ENCODE peak calls at places on chromosomes 2 and 18, in five cellular contexts. W is WERI-Rb-1, C is neuronal stem cell, U is heart left ventricle, Q is mammary epithelial cell. E is an unnamed sample.

GRCh38 chr2:43426305-43427031 is 169.4 kb downstream of the THADA start:
- DNase-seq in W (no peak), C (no peak), U (peak; percentile 53), Q (peak; percentile 95), E (no peak)

GRCh38 chr2:159179696-159180095 is 106.8 kb downstream of the WDSUB1 start:
- DNase-seq in W (no peak), C (no peak), U (no peak), Q (no peak), E (no peak)

GRCh38 chr18:9096013-9096383 is 6.5 kb upstream of the NDUFV2 start:
- DNase-seq in W (no peak), C (no peak), U (no peak), Q (no peak), E (no peak)

GRCh38 chr2:192025607-192026006 is 169.1 kb downstream of the TMEFF2 start:
- DNase-seq in W (peak; percentile 28), C (no peak), U (no peak), Q (no peak), E (no peak)

GRCh38 chr18:36829362-36830140 is 624 bp downstream of the KIAA1328 start:
- DNase-seq in W (no peak), C (no peak), U (no peak), Q (no peak), E (no peak)

GRCh38 chr2:46651363-46652099 is 172.2 kb downstream of the TMEM247 start:
- DNase-seq in W (no peak), C (no peak), U (no peak), Q (no peak), E (no peak)

GRCh38 chr2:31893093-31893492 is 117.7 kb downstream of the MEMO1 start:
- DNase-seq in W (no peak), C (no peak), U (no peak), Q (no peak), E (no peak)

GRCh38 chr2:9811679-9812511 is 31.4 kb upstream of the TAF1B start:
- DNase-seq in W (peak; percentile 81), C (no peak), U (no peak), Q (no peak), E (no peak)

GRCh38 chr18:80175451-80176235 is 66.6 kb downstream of the ADNP2 start:
- DNase-seq in W (no peak), C (no peak), U (peak; percentile 6), Q (no peak), E (no peak)

GRCh38 chr18:7577706-7578105 is 10.6 kb downstream of the PTPRM start:
- DNase-seq in W (no peak), C (peak; percentile 65), U (no peak), Q (no peak), E (no peak)

GRCh38 chr18:35616664-35617423 is 35.3 kb downstream of the GALNT1 start:
- DNase-seq in W (no peak), C (no peak), U (peak; percentile 39), Q (peak; percentile 89), E (no peak)

GRCh38 chr18:9120796-9121195 is 15.8 kb upstream of the ANKRD12 start:
- DNase-seq in W (no peak), C (no peak), U (no peak), Q (no peak), E (no peak)

GRCh38 chr2:58336416-58336815 is 95.3 kb upstream of the FANCL start:
- DNase-seq in W (no peak), C (no peak), U (no peak), Q (no peak), E (no peak)

GRCh38 chr18:9403795-9404564 is 69.4 kb downstream of the TWSG1 start:
- DNase-seq in W (peak; percentile 21), C (no peak), U (no peak), Q (no peak), E (no peak)

GRCh38 chr2:134502090-134502487 is 216.7 kb downstream of the TMEM163 start:
- DNase-seq in W (no peak), C (no peak), U (no peak), Q (no peak), E (no peak)

GRCh38 chr2:134507697-134508096 is 211.1 kb downstream of the TMEM163 start:
- DNase-seq in W (no peak), C (no peak), U (no peak), Q (no peak), E (no peak)

GRCh38 chr2:134508396-134508795 is 210.4 kb downstream of the TMEM163 start:
- DNase-seq in W (no peak), C (no peak), U (no peak), Q (no peak), E (no peak)

GRCh38 chr2:134501476-134502089 is 217.2 kb downstream of the TMEM163 start:
- DNase-seq in W (no peak), C (no peak), U (no peak), Q (no peak), E (no peak)

DNA sequence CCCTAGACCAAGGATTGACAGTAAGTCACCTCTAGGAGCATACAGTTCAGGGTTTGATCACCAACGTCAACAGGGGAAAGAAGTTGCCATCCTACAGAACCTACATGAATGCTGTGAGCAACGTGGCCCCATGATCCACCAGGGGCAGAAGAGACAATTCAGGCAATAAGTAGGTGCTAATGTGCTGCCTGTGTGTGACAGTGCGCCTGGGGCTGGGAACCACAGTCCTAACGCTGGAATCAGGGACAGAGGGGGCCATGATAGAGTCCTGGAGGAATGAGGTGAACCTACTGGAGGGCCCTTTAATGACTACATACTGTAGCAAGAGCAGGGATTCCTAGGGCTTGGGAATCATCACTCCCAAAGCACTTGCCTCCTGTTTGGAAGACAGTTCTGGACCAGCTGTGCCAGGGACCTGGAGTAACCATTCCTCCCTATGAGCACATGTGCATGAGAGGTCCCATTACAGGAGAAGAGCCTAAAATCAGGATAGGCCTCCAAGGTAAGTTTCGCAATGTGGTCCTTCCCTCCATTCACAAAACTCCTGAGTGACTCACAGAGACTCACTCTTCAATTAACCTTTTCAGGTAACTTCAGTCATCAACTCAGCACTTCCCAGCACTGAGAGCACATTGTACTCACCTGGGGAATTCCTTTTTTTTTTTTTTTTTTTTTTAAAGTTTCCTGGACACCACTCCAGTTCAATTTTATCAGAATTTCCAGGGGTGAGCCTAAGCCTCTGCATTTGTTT is 214.0 kb downstream of the TMEM163 start:
- DNase-seq in W (no peak), C (no peak), U (no peak), Q (peak; percentile 94), E (no peak)
- H3K27ac ChIP-seq in W (no peak overlapping the region), C (no peak overlapping the region), U (no peak overlapping the region), Q (peak overlapping the region; percentile 16), E (no peak overlapping the region)

DNA sequence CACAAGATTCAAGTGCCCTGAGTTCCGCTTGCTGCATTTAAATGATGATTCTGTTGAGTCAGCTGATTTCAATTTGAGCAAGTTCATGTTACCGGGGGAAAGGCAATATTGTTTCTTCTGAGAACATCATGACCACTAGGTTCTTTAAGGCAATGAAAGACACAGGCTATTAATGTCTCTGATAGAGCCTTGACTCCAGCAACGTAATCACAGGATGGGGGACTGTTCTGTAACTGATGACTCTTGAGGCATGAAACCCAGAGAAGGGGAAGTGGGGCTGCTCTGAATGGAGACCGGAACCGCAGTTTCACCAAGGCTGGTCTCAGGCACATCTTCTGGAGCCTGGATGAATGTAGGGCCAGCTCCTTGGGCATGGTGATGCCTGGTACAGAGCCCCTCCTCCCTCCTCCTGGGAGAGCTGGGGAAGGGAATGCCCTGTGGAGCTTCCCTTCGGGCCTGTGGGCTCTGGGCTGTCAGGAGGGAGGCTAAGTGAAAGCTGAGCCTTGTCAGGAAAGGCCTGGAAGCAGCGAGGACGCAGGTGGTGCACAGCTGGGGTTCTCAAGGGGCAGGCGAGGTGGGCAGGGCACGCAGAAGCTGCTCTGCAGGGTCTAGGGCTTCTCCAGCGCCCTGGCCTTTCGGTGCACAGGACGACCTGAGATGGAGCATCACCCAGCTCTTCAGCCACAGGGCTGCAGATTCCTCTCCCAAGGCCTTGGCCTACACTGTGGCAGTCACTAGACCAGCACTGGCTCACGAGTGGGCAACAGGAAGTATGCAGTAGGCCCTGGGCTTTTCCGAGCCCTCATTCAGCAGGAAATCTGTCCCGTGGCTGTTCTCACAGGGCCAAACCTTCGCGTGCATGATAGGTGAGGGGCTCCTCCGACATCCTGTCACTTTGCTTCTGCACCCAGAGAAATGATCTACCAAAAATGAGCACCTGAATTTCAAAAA is 36.6 kb upstream of the PRLH start:
- DNase-seq in W (no peak), C (no peak), U (no peak), Q (no peak), E (no peak)
- H3K4me3 ChIP-seq in W (no peak overlapping the region), C (no peak overlapping the region), U (no peak overlapping the region), Q (no peak overlapping the region), E (no peak overlapping the region)

DNA sequence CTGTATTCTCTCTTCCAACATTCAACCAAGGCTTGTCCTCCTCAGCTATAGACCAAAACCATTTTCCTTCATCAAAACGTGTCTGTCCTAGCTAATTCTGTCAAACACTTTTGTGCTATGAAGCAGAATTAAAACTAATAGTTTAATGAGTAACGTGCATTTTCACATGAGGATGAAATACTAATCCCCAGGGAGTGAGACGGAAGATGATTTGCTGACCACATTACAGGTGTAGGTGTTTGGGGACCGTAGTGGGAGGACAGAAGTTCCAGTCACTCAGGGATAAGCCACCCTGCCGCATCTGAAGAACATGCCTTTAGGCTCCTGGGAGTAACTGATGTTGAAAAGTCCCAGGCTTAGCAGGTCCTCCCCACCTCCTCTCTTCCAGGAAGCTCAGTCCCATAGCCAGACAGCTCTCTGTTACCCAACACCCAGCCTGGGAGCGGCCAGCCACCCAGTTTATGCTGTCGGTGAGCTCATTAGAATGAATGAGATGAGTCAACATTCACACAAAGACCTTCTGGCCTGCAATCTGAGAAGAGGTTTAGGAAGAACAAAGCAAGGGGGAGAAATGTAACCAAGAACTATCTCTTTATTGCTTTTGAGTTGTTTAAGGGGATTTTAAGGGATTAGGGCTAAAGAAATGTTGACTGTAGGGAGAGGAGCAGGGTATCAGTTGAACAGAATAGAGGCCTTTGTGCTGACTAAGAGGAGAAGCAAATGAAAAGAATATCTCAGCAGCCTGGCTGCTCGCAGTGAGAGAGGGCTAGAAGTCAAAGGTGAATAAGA is 122.5 kb downstream of the FOXI3 start:
- DNase-seq in W (no peak), C (peak; percentile 85), U (no peak), Q (peak; percentile 81), E (no peak)
- H3K27ac ChIP-seq in W (no peak overlapping the region), C (no peak overlapping the region), U (no peak overlapping the region), Q (no peak overlapping the region), E (no peak overlapping the region)

GRCh38 chr2:98478088-98478551 is 33.5 kb downstream of the INPP4A start:
- DNase-seq in W (no peak), C (no peak), U (no peak), Q (no peak), E (no peak)
- H3K4me3 ChIP-seq in W (no peak overlapping the region), C (no peak overlapping the region), U (no peak overlapping the region), Q (no peak overlapping the region), E (no peak overlapping the region)